ENCODE peak calls at places on chromosomes 6 and 20, in five cellular contexts. U is K562, D is GM23338, K is HepG2, O is GM12878. Z is an unnamed sample.

GRCh38 chr6:169722362-169723199 is 1.7 kb downstream of the PHF10 start:
- DNase-seq in U (no peak), D (peak; percentile 66), O (no peak), K (peak; percentile 81), Z (no peak)

GRCh38 chr6:149895702-149896310 is 2.1 kb downstream of the RAET1E start:
- DNase-seq in O (no peak), D (no peak), U (peak; percentile 7), K (no peak), Z (peak; percentile 46)

GRCh38 chr20:16712541-16712947 is 17.3 kb upstream of the SNRPB2 start:
- DNase-seq in D (no peak), K (peak; percentile 36), U (no peak), O (no peak), Z (no peak)

GRCh38 chr6:50600280-50600679 is 113.0 kb upstream of the TFAP2D start:
- DNase-seq in K (no peak), O (no peak), U (no peak), D (no peak), Z (no peak)

GRCh38 chr6:25889877-25890853 is 16.1 kb upstream of the SLC17A3 start:
- DNase-seq in K (peak; percentile 70), O (no peak), D (peak; percentile 73), U (peak; percentile 20), Z (peak; percentile 47)

GRCh38 chr6:167485186-167485978 is 160.5 kb downstream of the TTLL2 start:
- DNase-seq in K (peak; percentile 39), O (no peak), D (no peak), U (no peak), Z (peak; percentile 13)

GRCh38 chr20:13219327-13220193 is 1.5 kb upstream of the ISM1 start:
- DNase-seq in D (peak; percentile 61), U (no peak), O (no peak), K (no peak), Z (no peak)

GRCh38 chr6:130233332-130233731 is 10.6 kb upstream of the SAMD3 start:
- DNase-seq in U (no peak), D (peak; percentile 50), O (no peak), K (no peak), Z (no peak)

GRCh38 chr6:154593122-154593521 is 82.6 kb upstream of the CNKSR3 start:
- DNase-seq in U (peak; percentile 52), O (no peak), K (peak; percentile 16), D (peak; percentile 24), Z (no peak)

GRCh38 chr6:88611721-88612120 is 351.7 kb downstream of the RNGTT start:
- DNase-seq in U (no peak), D (no peak), K (no peak), O (no peak), Z (no peak)

GRCh38 chr6:47599512-47599911 is 98.9 kb upstream of the ADGRF4 start:
- DNase-seq in U (no peak), K (no peak), O (no peak), D (no peak), Z (no peak)

GRCh38 chr6:75526502-75527127 is 33.0 kb upstream of the FILIP1 start:
- DNase-seq in U (peak; percentile 28), K (peak; percentile 56), O (peak; percentile 40), D (peak; percentile 80), Z (peak; percentile 77)

GRCh38 chr6:159577564-159577963 is 115.5 kb downstream of the SOD2 start:
- DNase-seq in U (no peak), K (no peak), O (no peak), D (no peak), Z (no peak)

GRCh38 chr6:165701564-165702354 is 38.7 kb upstream of the PDE10A start:
- DNase-seq in O (no peak), D (no peak), K (no peak), U (no peak), Z (no peak)

GRCh38 chr6:118325220-118325860 is 222.8 kb upstream of the PLN start:
- DNase-seq in K (no peak), O (no peak), D (no peak), U (no peak), Z (no peak)

GRCh38 chr6:3228791-3229565 is 1.5 kb upstream of the TUBB2B start:
- DNase-seq in O (no peak), K (no peak), U (peak; percentile 28), D (peak; percentile 78), Z (no peak)

GRCh38 chr6:134199848-134200606 is 117.9 kb downstream of the SGK1 start:
- DNase-seq in K (peak; percentile 98), O (no peak), U (no peak), D (no peak), Z (no peak)

GRCh38 chr6:1418471-1419191 is 29.3 kb downstream of the FOXF2 start:
- DNase-seq in D (no peak), O (no peak), U (no peak), K (no peak), Z (no peak)

GRCh38 chr20:25533920-25534700 is 51.2 kb downstream of the NINL start:
- DNase-seq in O (no peak), K (no peak), D (no peak), U (no peak), Z (no peak)

GRCh38 chr6:163170294-163170883 is 244.1 kb upstream of the QKI start:
- DNase-seq in K (no peak), U (peak; percentile 88), D (peak; percentile 51), O (no peak), Z (peak; percentile 36)

GRCh38 chr6:134041093-134041492 is 11.3 kb downstream of the SLC2A12 start:
- DNase-seq in U (no peak), O (no peak), K (no peak), D (no peak), Z (peak; percentile 16)

GRCh38 chr6:12222405-12223366 is 67.5 kb upstream of the EDN1 start:
- DNase-seq in O (no peak), U (no peak), K (no peak), D (peak; percentile 4), Z (no peak)

GRCh38 chr6:109441069-109441816 is 719 bp downstream of the SMPD2 start:
- DNase-seq in O (no peak), K (peak; percentile 40), U (peak; percentile 55), D (peak; percentile 83), Z (peak; percentile 15)

GRCh38 chr6:112298021-112298745 is 43.8 kb upstream of the LAMA4 start:
- DNase-seq in U (no peak), D (no peak), K (no peak), O (no peak), Z (peak; percentile 15)

GRCh38 chr20:59820204-59821041 is 113.0 kb downstream of the SYCP2 start:
- DNase-seq in K (no peak), U (no peak), O (no peak), D (no peak), Z (no peak)

GRCh38 chr20:3670945-3671344 is 7.7 kb upstream of the GFRA4 start:
- DNase-seq in K (no peak), D (no peak), U (no peak), O (no peak), Z (no peak)

DNA sequence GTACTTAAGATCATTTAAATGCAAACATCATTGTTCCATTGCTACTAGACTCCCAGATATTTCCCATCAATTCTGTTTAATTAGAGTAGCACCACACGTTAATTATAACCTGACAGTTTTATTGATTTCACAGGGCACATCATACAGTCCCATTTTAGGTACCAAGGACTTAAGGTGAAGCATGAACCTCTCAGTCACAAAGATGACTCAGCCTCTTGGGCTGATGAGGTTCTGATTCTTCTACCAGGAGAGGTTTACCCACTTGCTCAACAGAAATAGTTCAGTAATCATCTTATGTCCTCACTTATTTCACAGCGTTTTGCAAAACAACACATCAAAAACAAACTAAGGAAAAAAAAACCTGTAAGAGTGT is 98.5 kb downstream of the HIVEP2 start:
- DNase-seq in O (no peak), D (no peak), U (no peak), K (no peak), Z (no peak)
- H3K4me3 ChIP-seq in O (no peak overlapping the region), D (no peak overlapping the region), U (no peak overlapping the region), K (peak overlapping the region; percentile 72), Z (peak overlapping the region; percentile 33)

GRCh38 chr6:42453027-42453648 is 1.4 kb upstream of the TRERF1 start:
- DNase-seq in K (peak; percentile 21), D (peak; percentile 95), O (peak; percentile 51), U (peak; percentile 86), Z (peak; percentile 76)

GRCh38 chr6:42451595-42452170 is at the start of gene TRERF1:
- DNase-seq in O (no peak), U (peak; percentile 59), K (no peak), D (peak; percentile 95), Z (peak; percentile 55)

GRCh38 chr6:42453649-42454427 is 2.1 kb upstream of the TRERF1 start:
- DNase-seq in O (no peak), K (no peak), U (no peak), D (peak; percentile 72), Z (peak; percentile 5)

GRCh38 chr6:42452171-42453026 is 673 bp upstream of the TRERF1 start:
- DNase-seq in D (no peak), O (no peak), U (peak; percentile 70), K (no peak), Z (peak; percentile 44)

DNA sequence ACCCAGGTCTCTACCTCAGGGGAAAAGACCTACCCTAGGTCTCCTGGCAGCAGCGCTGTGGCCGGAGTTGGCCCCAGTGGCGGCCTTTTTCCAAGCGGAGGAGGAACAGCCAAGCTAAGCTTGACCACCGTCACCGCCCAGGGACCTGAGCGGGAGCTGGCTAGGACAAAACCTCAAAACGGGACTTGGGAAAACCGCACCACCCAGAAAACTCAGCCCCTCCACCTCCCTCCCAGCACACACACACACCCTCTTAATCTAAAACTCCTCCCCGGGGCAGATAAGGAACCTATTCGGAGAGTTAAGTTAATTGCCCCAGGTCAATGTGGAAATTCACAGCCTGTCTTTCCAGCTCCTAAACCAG is 2.7 kb upstream of the TRERF1 start:
- DNase-seq in D (peak; percentile 62), U (no peak), O (no peak), K (no peak), Z (no peak)
- TF ChIP-seq JUNB in D (no peak), U (no peak), O (no peak), K (no peak), Z (no peak)

GRCh38 chr20:47751449-47751848 is 33.8 kb downstream of the SULF2 start:
- DNase-seq in U (no peak), K (no peak), O (no peak), D (no peak), Z (no peak)

GRCh38 chr20:47754946-47755652 is 30.2 kb downstream of the SULF2 start:
- DNase-seq in D (no peak), O (no peak), K (no peak), U (no peak), Z (no peak)

GRCh38 chr20:47754301-47754700 is 31.0 kb downstream of the SULF2 start:
- DNase-seq in U (no peak), O (no peak), K (no peak), D (no peak), Z (no peak)

GRCh38 chr20:47749367-47749766 is 35.9 kb downstream of the SULF2 start:
- DNase-seq in U (no peak), D (no peak), O (no peak), K (no peak), Z (no peak)

DNA sequence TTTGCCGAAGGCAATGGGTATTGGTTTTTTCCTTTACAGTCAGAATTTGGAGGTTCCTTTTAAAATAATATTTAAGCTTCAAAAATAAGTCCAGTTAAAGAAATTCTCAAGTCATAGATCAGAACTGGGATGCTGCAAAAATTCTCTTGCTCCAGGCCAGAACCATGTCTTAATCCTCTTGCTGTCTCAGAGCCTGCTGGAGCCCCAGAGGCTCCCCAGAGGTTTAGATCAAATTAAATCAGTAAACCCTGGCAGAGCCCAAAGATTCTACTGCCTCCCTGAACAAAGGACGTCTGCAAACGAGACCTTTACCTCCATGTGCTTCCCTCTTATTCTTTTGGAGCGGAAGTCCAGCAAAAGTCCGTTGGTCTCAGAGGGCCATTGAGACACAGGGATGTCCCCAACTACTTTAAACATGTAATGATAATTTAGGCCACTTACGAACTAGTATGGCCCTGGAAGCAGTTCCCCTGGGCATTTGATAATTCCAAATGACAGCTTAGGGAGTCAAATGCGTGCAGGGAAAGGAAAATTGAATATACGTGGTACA is 31.6 kb downstream of the SULF2 start:
- DNase-seq in U (no peak), O (no peak), D (no peak), K (no peak), Z (no peak)
- H3K4me3 ChIP-seq in U (no peak overlapping the region), O (no peak overlapping the region), D (no peak overlapping the region), K (no peak overlapping the region), Z (no peak overlapping the region)

GRCh38 chr6:36327226-36328009 is 9.3 kb downstream of the BNIP5 start:
- DNase-seq in O (no peak), U (no peak), D (peak; percentile 21), K (no peak), Z (no peak)
- TF ChIP-seq JUNB in O (no peak), U (no peak), D (no peak), K (no peak), Z (no peak)

Z was measured in A549.